ENCODE peak calls at places on chromosomes 16 and 17, in six cellular contexts. One of them, this sample, is unnamed.

GRCh38 chr16:1968146-1968953 is 1.7 kb downstream of the RNF151 start:
- DNase-seq in A549: no peak
- DNase-seq in HepG2: no peak
- DNase-seq in IMR-90: no peak
- DNase-seq in SK-N-SH: no peak
- DNase-seq in GM12878: no peak
- DNase-seq in this sample: no peak

GRCh38 chr16:83390759-83391158 is 417.0 kb upstream of the HSBP1 start:
- DNase-seq in SK-N-SH: no peak
- DNase-seq in A549: no peak
- DNase-seq in GM12878: no peak
- DNase-seq in IMR-90: no peak
- DNase-seq in HepG2: no peak
- DNase-seq in this sample: no peak

GRCh38 chr17:75270218-75270965 is 639 bp downstream of the MIF4GD start:
- DNase-seq in IMR-90: peak; percentile 76
- DNase-seq in GM12878: no peak
- DNase-seq in A549: peak; percentile 87
- DNase-seq in SK-N-SH: peak; percentile 92
- DNase-seq in HepG2: peak; percentile 88
- DNase-seq in this sample: peak; percentile 81

GRCh38 chr16:57284206-57284951 is at the start of gene PLLP:
- DNase-seq in IMR-90: peak; percentile 8
- DNase-seq in A549: peak; percentile 53
- DNase-seq in SK-N-SH: peak; percentile 90
- DNase-seq in GM12878: no peak
- DNase-seq in HepG2: no peak
- DNase-seq in this sample: peak; percentile 63

GRCh38 chr17:68511254-68511670 is 968 bp upstream of the PRKAR1A start:
- DNase-seq in GM12878: no peak
- DNase-seq in HepG2: no peak
- DNase-seq in A549: no peak
- DNase-seq in IMR-90: no peak
- DNase-seq in SK-N-SH: no peak
- DNase-seq in this sample: no peak

GRCh38 chr17:68378202-68379149 is 78.8 kb downstream of the WIPI1 start:
- DNase-seq in GM12878: no peak
- DNase-seq in HepG2: peak; percentile 100
- DNase-seq in A549: peak; percentile 88
- DNase-seq in SK-N-SH: peak; percentile 26
- DNase-seq in IMR-90: peak; percentile 94
- DNase-seq in this sample: no peak

GRCh38 chr17:79832211-79833109 is 6.8 kb downstream of the CBX4 start:
- DNase-seq in SK-N-SH: peak; percentile 63
- DNase-seq in IMR-90: no peak
- DNase-seq in HepG2: peak; percentile 85
- DNase-seq in GM12878: no peak
- DNase-seq in A549: peak; percentile 61
- DNase-seq in this sample: peak; percentile 67

GRCh38 chr16:89121691-89122321 is 28.2 kb downstream of the ACSF3 start:
- DNase-seq in IMR-90: no peak
- DNase-seq in A549: no peak
- DNase-seq in SK-N-SH: no peak
- DNase-seq in HepG2: no peak
- DNase-seq in GM12878: no peak
- DNase-seq in this sample: no peak

GRCh38 chr17:1110524-1110843 is 69.3 kb downstream of the ABR start:
- DNase-seq in SK-N-SH: no peak
- DNase-seq in A549: no peak
- DNase-seq in HepG2: no peak
- DNase-seq in GM12878: no peak
- DNase-seq in IMR-90: no peak
- DNase-seq in this sample: no peak

GRCh38 chr16:66042341-66042740 is 324.1 kb upstream of the CDH5 start:
- DNase-seq in A549: no peak
- DNase-seq in HepG2: no peak
- DNase-seq in GM12878: no peak
- DNase-seq in SK-N-SH: no peak
- DNase-seq in IMR-90: no peak
- DNase-seq in this sample: no peak

GRCh38 chr17:80175411-80175810 is 5.6 kb downstream of the CARD14 start:
- DNase-seq in HepG2: no peak
- DNase-seq in A549: peak; percentile 67
- DNase-seq in SK-N-SH: peak; percentile 37
- DNase-seq in IMR-90: no peak
- DNase-seq in GM12878: no peak
- DNase-seq in this sample: no peak

GRCh38 chr17:69575346-69575761 is 160.9 kb downstream of the MAP2K6 start:
- DNase-seq in SK-N-SH: no peak
- DNase-seq in A549: peak; percentile 27
- DNase-seq in HepG2: no peak
- DNase-seq in GM12878: no peak
- DNase-seq in IMR-90: peak; percentile 87
- DNase-seq in this sample: no peak

GRCh38 chr17:6102615-6103014 is 32.4 kb downstream of the WSCD1 start:
- DNase-seq in SK-N-SH: no peak
- DNase-seq in GM12878: no peak
- DNase-seq in HepG2: no peak
- DNase-seq in A549: no peak
- DNase-seq in IMR-90: no peak
- DNase-seq in this sample: no peak
- TF ChIP-seq SMC3 in SK-N-SH: no peak
- TF ChIP-seq SMC3 in GM12878: no peak
- TF ChIP-seq SMC3 in HepG2: no peak
- TF ChIP-seq SMC3 in A549: no peak
- TF ChIP-seq SMC3 in IMR-90: no peak
- TF ChIP-seq SMC3 in this sample: no peak

GRCh38 chr17:27579304-27579703 is 51.7 kb upstream of the LGALS9 start:
- DNase-seq in HepG2: no peak
- DNase-seq in SK-N-SH: no peak
- DNase-seq in A549: no peak
- DNase-seq in IMR-90: no peak
- DNase-seq in GM12878: no peak
- DNase-seq in this sample: no peak

GRCh38 chr17:27577884-27578717 is 52.9 kb upstream of the LGALS9 start:
- DNase-seq in GM12878: no peak
- DNase-seq in A549: no peak
- DNase-seq in HepG2: no peak
- DNase-seq in SK-N-SH: peak; percentile 80
- DNase-seq in IMR-90: peak; percentile 73
- DNase-seq in this sample: no peak

GRCh38 chr17:27577124-27577761 is 53.7 kb upstream of the LGALS9 start:
- DNase-seq in HepG2: no peak
- DNase-seq in A549: no peak
- DNase-seq in GM12878: no peak
- DNase-seq in SK-N-SH: peak; percentile 80
- DNase-seq in IMR-90: peak; percentile 82
- DNase-seq in this sample: peak; percentile 44

GRCh38 chr17:27579897-27580321 is 51.1 kb upstream of the LGALS9 start:
- DNase-seq in GM12878: no peak
- DNase-seq in SK-N-SH: no peak
- DNase-seq in A549: no peak
- DNase-seq in IMR-90: no peak
- DNase-seq in HepG2: no peak
- DNase-seq in this sample: peak; percentile 51

DNA sequence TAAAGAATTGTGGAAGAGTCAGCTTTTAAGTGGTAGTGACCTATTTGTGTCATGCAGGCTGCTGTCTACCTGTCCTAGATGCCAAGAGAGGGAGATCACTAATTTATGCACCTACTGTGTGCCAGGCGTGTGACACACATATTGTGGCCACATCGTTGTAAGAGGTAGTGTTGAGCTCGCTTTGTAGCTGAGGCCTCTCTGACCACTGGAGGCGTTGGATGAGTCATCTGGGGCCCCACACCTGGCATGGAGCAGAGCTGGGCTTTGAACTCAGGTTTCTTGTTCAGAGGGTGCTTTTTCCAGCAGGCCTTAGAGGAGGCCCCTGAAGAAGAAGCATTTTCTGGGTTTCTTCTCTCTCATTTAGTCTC is 52.3 kb upstream of the LGALS9 start:
- DNase-seq in IMR-90: peak; percentile 68
- DNase-seq in A549: no peak
- DNase-seq in SK-N-SH: no peak
- DNase-seq in GM12878: peak; percentile 57
- DNase-seq in HepG2: peak; percentile 45
- DNase-seq in this sample: peak; percentile 60
- TF ChIP-seq SMC3 in IMR-90: no peak
- TF ChIP-seq SMC3 in A549: no peak
- TF ChIP-seq SMC3 in SK-N-SH: no peak
- TF ChIP-seq SMC3 in GM12878: peak; percentile 32
- TF ChIP-seq SMC3 in HepG2: no peak
- TF ChIP-seq SMC3 in this sample: no peak

GRCh38 chr17:47789611-47790520 is 31.7 kb downstream of the OSBPL7 start:
- DNase-seq in GM12878: no peak
- DNase-seq in A549: peak; percentile 79
- DNase-seq in IMR-90: peak; percentile 38
- DNase-seq in SK-N-SH: peak; percentile 96
- DNase-seq in HepG2: no peak
- DNase-seq in this sample: peak; percentile 32
- TF ChIP-seq SMC3 in GM12878: peak; percentile 36
- TF ChIP-seq SMC3 in A549: peak; percentile 65
- TF ChIP-seq SMC3 in IMR-90: peak; percentile 40
- TF ChIP-seq SMC3 in SK-N-SH: peak; percentile 63
- TF ChIP-seq SMC3 in HepG2: no peak
- TF ChIP-seq SMC3 in this sample: peak; percentile 51

GRCh38 chr17:4600563-4600962 is 16.2 kb downstream of the SMTNL2 start:
- DNase-seq in GM12878: no peak
- DNase-seq in A549: no peak
- DNase-seq in HepG2: no peak
- DNase-seq in SK-N-SH: peak; percentile 41
- DNase-seq in IMR-90: no peak
- DNase-seq in this sample: no peak
- TF ChIP-seq SMC3 in GM12878: no peak
- TF ChIP-seq SMC3 in A549: no peak
- TF ChIP-seq SMC3 in HepG2: no peak
- TF ChIP-seq SMC3 in SK-N-SH: no peak
- TF ChIP-seq SMC3 in IMR-90: no peak
- TF ChIP-seq SMC3 in this sample: no peak

DNA sequence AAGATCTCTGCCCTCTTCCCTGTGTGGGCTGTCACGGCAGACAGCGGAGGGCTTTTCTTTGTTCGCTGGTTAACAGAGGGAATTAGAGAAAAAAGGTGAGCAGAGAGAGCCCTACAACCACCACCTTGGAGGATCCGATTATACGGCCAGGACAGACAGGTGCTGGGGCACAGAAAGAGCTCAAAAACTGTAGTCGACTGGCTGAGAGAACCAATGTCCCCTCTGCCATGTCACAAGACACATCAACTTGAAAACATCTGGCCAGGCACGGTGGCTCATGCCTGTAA is 19.7 kb downstream of the GAS7 start:
- DNase-seq in A549: no peak
- DNase-seq in HepG2: no peak
- DNase-seq in GM12878: no peak
- DNase-seq in IMR-90: no peak
- DNase-seq in SK-N-SH: no peak
- DNase-seq in this sample: no peak
- TF ChIP-seq SMC3 in A549: no peak
- TF ChIP-seq SMC3 in HepG2: no peak
- TF ChIP-seq SMC3 in GM12878: no peak
- TF ChIP-seq SMC3 in IMR-90: no peak
- TF ChIP-seq SMC3 in SK-N-SH: no peak
- TF ChIP-seq SMC3 in this sample: no peak

GRCh38 chr17:78042542-78042941 is 84.0 kb downstream of the TNRC6C start:
- DNase-seq in SK-N-SH: no peak
- DNase-seq in HepG2: no peak
- DNase-seq in A549: no peak
- DNase-seq in IMR-90: no peak
- DNase-seq in GM12878: no peak
- DNase-seq in this sample: no peak

GRCh38 chr17:78043031-78043430 is 84.5 kb downstream of the TNRC6C start:
- DNase-seq in IMR-90: no peak
- DNase-seq in SK-N-SH: no peak
- DNase-seq in HepG2: no peak
- DNase-seq in A549: no peak
- DNase-seq in GM12878: no peak
- DNase-seq in this sample: no peak

GRCh38 chr17:78040561-78041400 is 82.3 kb downstream of the TNRC6C start:
- DNase-seq in A549: peak; percentile 81
- DNase-seq in HepG2: no peak
- DNase-seq in SK-N-SH: peak; percentile 95
- DNase-seq in GM12878: peak; percentile 21
- DNase-seq in IMR-90: peak; percentile 43
- DNase-seq in this sample: no peak

GRCh38 chr17:78039581-78039980 is 81.1 kb downstream of the TNRC6C start:
- DNase-seq in GM12878: no peak
- DNase-seq in IMR-90: no peak
- DNase-seq in A549: no peak
- DNase-seq in HepG2: no peak
- DNase-seq in SK-N-SH: peak; percentile 53
- DNase-seq in this sample: no peak

GRCh38 chr17:78041401-78042179 is 83.1 kb downstream of the TNRC6C start:
- DNase-seq in SK-N-SH: peak; percentile 52
- DNase-seq in HepG2: no peak
- DNase-seq in IMR-90: no peak
- DNase-seq in A549: no peak
- DNase-seq in GM12878: no peak
- DNase-seq in this sample: no peak
- TF ChIP-seq SMC3 in SK-N-SH: no peak
- TF ChIP-seq SMC3 in HepG2: no peak
- TF ChIP-seq SMC3 in IMR-90: no peak
- TF ChIP-seq SMC3 in A549: no peak
- TF ChIP-seq SMC3 in GM12878: no peak
- TF ChIP-seq SMC3 in this sample: no peak

GRCh38 chr16:59164461-59164860 is 430.3 kb upstream of the GOT2 start:
- DNase-seq in HepG2: no peak
- DNase-seq in IMR-90: no peak
- DNase-seq in GM12878: no peak
- DNase-seq in SK-N-SH: no peak
- DNase-seq in A549: peak; percentile 16
- DNase-seq in this sample: no peak

GRCh38 chr16:59168715-59169114 is 434.6 kb upstream of the GOT2 start:
- DNase-seq in SK-N-SH: no peak
- DNase-seq in IMR-90: no peak
- DNase-seq in A549: peak; percentile 50
- DNase-seq in GM12878: no peak
- DNase-seq in HepG2: no peak
- DNase-seq in this sample: no peak

GRCh38 chr16:59169168-59169567 is 435.1 kb upstream of the GOT2 start:
- DNase-seq in IMR-90: no peak
- DNase-seq in SK-N-SH: no peak
- DNase-seq in GM12878: no peak
- DNase-seq in A549: peak; percentile 9
- DNase-seq in HepG2: no peak
- DNase-seq in this sample: no peak

GRCh38 chr16:59170065-59170712 is 436.1 kb upstream of the GOT2 start:
- DNase-seq in IMR-90: no peak
- DNase-seq in A549: no peak
- DNase-seq in SK-N-SH: no peak
- DNase-seq in HepG2: no peak
- DNase-seq in GM12878: no peak
- DNase-seq in this sample: no peak
- TF ChIP-seq SMC3 in IMR-90: no peak
- TF ChIP-seq SMC3 in A549: no peak
- TF ChIP-seq SMC3 in SK-N-SH: no peak
- TF ChIP-seq SMC3 in HepG2: no peak
- TF ChIP-seq SMC3 in GM12878: no peak
- TF ChIP-seq SMC3 in this sample: no peak

DNA sequence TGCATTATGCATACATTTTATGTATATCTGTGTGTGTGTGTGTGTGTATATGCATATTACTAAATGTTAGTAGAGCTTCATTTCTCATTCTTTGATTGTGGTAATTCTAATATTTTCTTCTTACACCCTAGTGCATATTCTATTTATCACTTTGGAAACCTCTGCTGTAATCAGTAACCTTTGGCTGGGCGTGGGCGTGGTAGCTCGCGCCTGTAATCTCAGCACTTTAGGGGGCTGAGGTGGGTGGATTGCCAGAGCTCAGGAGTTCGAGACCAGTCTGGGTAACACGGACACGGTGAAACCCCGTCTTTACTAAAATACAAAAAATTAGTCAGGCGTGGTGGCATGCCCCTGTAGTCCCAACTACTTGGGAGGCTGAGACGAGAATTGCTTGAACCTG is 26.9 kb downstream of the CPSF4L start:
- DNase-seq in GM12878: no peak
- DNase-seq in IMR-90: no peak
- DNase-seq in A549: no peak
- DNase-seq in SK-N-SH: no peak
- DNase-seq in HepG2: no peak
- DNase-seq in this sample: no peak
- TF ChIP-seq SMC3 in GM12878: no peak
- TF ChIP-seq SMC3 in IMR-90: no peak
- TF ChIP-seq SMC3 in A549: no peak
- TF ChIP-seq SMC3 in SK-N-SH: no peak
- TF ChIP-seq SMC3 in HepG2: no peak
- TF ChIP-seq SMC3 in this sample: no peak

This sample was measured in K562.